ENCODE peak calls at places on chromosomes 5 and 9, in eight cellular contexts. O is sigmoid colon; A is CD8-positive, alpha-beta T cell; N is AG04450; U is psoas muscle; K is body of pancreas; Q is fibroblast of pulmonary artery; Z is tibial nerve. G is an unnamed sample.

GRCh38 chr5:41445937-41446563 is 64.4 kb downstream of the PLCXD3 start:
- DNase-seq in O (no peak), A (no peak), N (no peak), U (no peak), K (no peak), Q (peak; percentile 72), Z (no peak), G (no peak)

GRCh38 chr5:81757404-81757803 is 6.5 kb upstream of the SSBP2 start:
- DNase-seq in O (no peak), A (no peak), N (no peak), U (no peak), K (no peak), Q (no peak), Z (no peak), G (no peak)

GRCh38 chr5:96260009-96260408 is 173.0 kb downstream of the PCSK1 start:
- DNase-seq in O (no peak), A (no peak), N (no peak), U (no peak), K (no peak), Q (no peak), Z (peak; percentile 22), G (no peak)

GRCh38 chr5:119323630-119324000 is 32.2 kb upstream of the TNFAIP8 start:
- DNase-seq in O (no peak), A (no peak), N (no peak), U (no peak), K (no peak), Q (peak; percentile 52), Z (no peak), G (no peak)

GRCh38 chr9:134630393-134630790 is 11.2 kb upstream of the COL5A1 start:
- DNase-seq in O (peak; percentile 46), A (no peak), N (no peak), U (peak; percentile 35), K (peak; percentile 1), Q (no peak), Z (no peak), G (no peak)

GRCh38 chr5:133240425-133241091 is 188.7 kb downstream of the HSPA4 start:
- DNase-seq in O (no peak), A (no peak), N (peak; percentile 89), U (no peak), K (no peak), Q (peak; percentile 97), Z (peak; percentile 17), G (peak; percentile 84)

GRCh38 chr5:147675168-147675567 is 107.4 kb downstream of the JAKMIP2 start:
- DNase-seq in O (no peak), A (no peak), N (no peak), U (no peak), K (no peak), Q (no peak), Z (no peak), G (no peak)

GRCh38 chr9:33129886-33130284 is 37.3 kb downstream of the B4GALT1 start:
- DNase-seq in O (peak; percentile 44), A (no peak), N (no peak), U (no peak), K (peak; percentile 57), Q (no peak), Z (no peak), G (no peak)

GRCh38 chr5:59503223-59503622 is 390.3 kb downstream of the PDE4D start:
- DNase-seq in O (no peak), A (no peak), N (no peak), U (no peak), K (no peak), Q (no peak), Z (no peak), G (no peak)

GRCh38 chr9:111975709-111976108 is 79.1 kb downstream of the UGCG start:
- DNase-seq in O (no peak), A (no peak), N (no peak), U (no peak), K (peak; percentile 80), Q (no peak), Z (no peak), G (no peak)

GRCh38 chr9:91680129-91680528 is 256.5 kb upstream of the NFIL3 start:
- DNase-seq in O (no peak), A (no peak), N (no peak), U (no peak), K (no peak), Q (no peak), Z (no peak), G (no peak)

GRCh38 chr9:136576269-136576626 is 30.4 kb upstream of the NOTCH1 start:
- DNase-seq in O (peak; percentile 88), A (no peak), N (no peak), U (peak; percentile 57), K (peak; percentile 89), Q (no peak), Z (no peak), G (no peak)

GRCh38 chr5:88732862-88733261 is 150.1 kb downstream of the MEF2C start:
- DNase-seq in O (no peak), A (no peak), N (no peak), U (no peak), K (no peak), Q (no peak), Z (no peak), G (no peak)

GRCh38 chr5:154811653-154812465 is 38.5 kb downstream of the FAXDC2 start:
- DNase-seq in O (peak; percentile 78), A (peak; percentile 48), N (peak; percentile 54), U (peak; percentile 80), K (peak; percentile 57), Q (peak; percentile 82), Z (peak; percentile 60), G (no peak)

GRCh38 chr5:42461507-42461906 is 38.3 kb downstream of the GHR start:
- DNase-seq in O (no peak), A (no peak), N (no peak), U (no peak), K (no peak), Q (no peak), Z (no peak), G (no peak)

GRCh38 chr9:129823163-129823933 is 588 bp downstream of the TOR1A start:
- DNase-seq in O (no peak), A (no peak), N (no peak), U (no peak), K (no peak), Q (peak; percentile 37), Z (no peak), G (no peak)

GRCh38 chr9:126534431-126535186 is 79.1 kb upstream of the LMX1B start:
- DNase-seq in O (no peak), A (no peak), N (no peak), U (no peak), K (no peak), Q (no peak), Z (no peak), G (no peak)
- H3K4me3 ChIP-seq in O (no peak overlapping the region), A (no peak overlapping the region), N (no peak overlapping the region), U (no peak overlapping the region), K (no peak overlapping the region), Q (no peak overlapping the region), Z (no peak overlapping the region), G (no peak overlapping the region)

GRCh38 chr5:988316-988715 is 20.3 kb upstream of the NKD2 start:
- DNase-seq in O (no peak), A (no peak), N (no peak), U (no peak), K (no peak), Q (no peak), Z (no peak), G (no peak)

GRCh38 chr5:994272-994607 is 14.4 kb upstream of the NKD2 start:
- DNase-seq in O (no peak), A (no peak), N (no peak), U (no peak), K (no peak), Q (no peak), Z (no peak), G (no peak)

GRCh38 chr5:991472-992267 is 16.9 kb upstream of the NKD2 start:
- DNase-seq in O (peak; percentile 65), A (no peak), N (no peak), U (peak; percentile 39), K (no peak), Q (no peak), Z (no peak), G (no peak)

GRCh38 chr5:987761-988160 is 20.8 kb upstream of the NKD2 start:
- DNase-seq in O (no peak), A (no peak), N (no peak), U (no peak), K (no peak), Q (no peak), Z (no peak), G (no peak)

DNA sequence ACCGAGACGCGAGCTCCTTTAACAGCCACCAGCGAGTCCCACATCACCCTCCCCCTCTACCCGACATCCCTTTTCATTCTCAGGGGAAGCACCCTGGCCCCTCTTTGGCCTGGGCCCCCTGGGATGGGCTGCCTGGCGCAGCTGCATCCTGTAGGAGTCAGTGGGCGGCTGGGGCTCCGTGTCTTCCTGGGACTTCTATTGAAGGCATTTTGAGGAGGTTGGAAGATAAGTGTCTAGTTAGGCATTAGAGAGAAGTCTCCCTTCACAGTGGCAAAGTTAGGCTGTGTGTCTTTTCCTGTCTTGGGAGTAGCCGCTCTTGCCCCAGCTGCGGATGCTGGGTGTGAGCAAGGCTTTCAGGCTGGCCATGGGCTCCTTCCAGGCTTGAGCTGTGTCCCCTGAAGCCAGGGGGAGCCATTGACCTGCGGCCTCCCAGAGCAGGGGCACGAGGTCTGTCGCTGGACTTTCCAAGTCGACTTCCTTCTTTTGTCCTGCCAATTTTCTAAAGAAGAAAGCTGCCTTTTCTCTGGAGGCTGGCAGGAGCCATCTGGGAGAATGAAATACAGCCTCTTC is 18.6 kb upstream of the NKD2 start:
- DNase-seq in O (peak; percentile 90), A (no peak), N (no peak), U (peak; percentile 85), K (peak; percentile 38), Q (peak; percentile 61), Z (peak; percentile 50), G (no peak)
- TF ChIP-seq CTCF in O (no peak), A (no peak), N (no peak), U (peak; percentile 47), K (no peak), Q (peak; percentile 34), Z (peak; percentile 38), G (peak; percentile 17)

DNA sequence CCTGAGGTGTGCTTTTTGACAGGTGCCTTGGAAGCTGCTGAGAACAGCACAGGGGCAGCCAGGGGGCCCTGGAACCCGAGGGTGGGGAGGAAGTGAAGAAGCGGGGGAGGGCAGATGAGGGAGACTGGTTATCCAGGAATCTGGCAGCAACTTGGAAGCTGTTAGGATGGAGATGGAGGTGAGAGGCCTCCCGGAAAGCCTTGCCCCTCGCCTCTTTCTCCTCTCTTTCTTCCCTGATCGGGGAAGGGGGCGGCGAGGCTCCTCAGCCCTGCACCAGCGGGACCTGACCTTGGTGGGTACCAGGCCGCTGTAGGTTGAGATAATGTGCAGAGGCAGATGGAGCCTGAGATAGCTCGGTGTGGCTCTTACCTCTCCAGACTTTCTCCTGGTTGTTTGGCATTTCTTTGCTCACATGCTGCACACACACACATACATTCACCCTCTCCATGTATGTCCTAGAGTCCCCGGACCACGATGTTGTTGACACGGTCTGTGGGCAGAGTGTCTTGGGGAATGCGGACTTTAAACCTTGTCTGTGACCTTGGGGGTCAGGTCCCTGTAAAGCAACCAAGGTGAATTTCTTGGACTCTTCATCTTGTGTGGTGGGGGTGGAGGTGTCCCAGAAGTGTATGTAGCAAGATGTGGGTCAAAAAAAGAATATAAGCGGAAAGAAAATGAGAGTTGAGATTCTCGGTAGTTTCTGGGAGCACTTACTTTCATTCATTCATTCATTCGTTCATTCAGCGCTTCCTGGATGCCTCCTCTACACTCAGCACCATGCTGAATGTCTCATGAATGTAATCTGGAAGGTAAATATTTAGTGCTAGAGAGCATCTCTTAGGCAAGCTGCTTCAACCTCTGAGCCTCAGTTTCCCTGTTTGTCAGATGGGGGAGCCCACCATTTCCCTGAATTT is 1.6 kb downstream of the WWC1 start:
- DNase-seq in O (no peak), A (no peak), N (no peak), U (no peak), K (no peak), Q (no peak), Z (no peak), G (no peak)
- H3K4me3 ChIP-seq in O (peak overlapping the region; percentile 35), A (no peak overlapping the region), N (peak overlapping the region; percentile 71), U (no peak overlapping the region), K (peak overlapping the region; percentile 67), Q (no peak overlapping the region), Z (no peak overlapping the region), G (peak overlapping the region; percentile 73)

GRCh38 chr5:23352437-23352836 is 155.0 kb upstream of the PRDM9 start:
- DNase-seq in O (no peak), A (no peak), N (no peak), U (no peak), K (no peak), Q (peak; percentile 56), Z (no peak), G (no peak)
- TF ChIP-seq CTCF in O (no peak), A (no peak), N (no peak), U (peak; percentile 30), K (no peak), Q (peak; percentile 36), Z (no peak), G (no peak)

G was measured in retinal pigment epithelial cell.